ENCODE peak calls at places on chromosome 18, in six cellular contexts. One of them, this sample, is unnamed.

GRCh38 chr18:54222922-54223567 is 1.4 kb downstream of the MBD2 start:
- DNase-seq in PC-9: no peak
- DNase-seq in left ventricle myocardium inferior: no peak
- DNase-seq in Caco-2: no peak
- DNase-seq in CD8-positive, alpha-beta T cell: peak; percentile 53
- DNase-seq in adrenal gland: no peak
- DNase-seq in this sample: peak; percentile 33

GRCh38 chr18:21741511-21742322 is 1.1 kb downstream of the MIB1 start:
- DNase-seq in PC-9: no peak
- DNase-seq in left ventricle myocardium inferior: peak; percentile 37
- DNase-seq in Caco-2: no peak
- DNase-seq in CD8-positive, alpha-beta T cell: peak; percentile 33
- DNase-seq in adrenal gland: peak; percentile 19
- DNase-seq in this sample: peak; percentile 25

GRCh38 chr18:49751427-49752094 is 61.8 kb downstream of the ACAA2 start:
- DNase-seq in PC-9: no peak
- DNase-seq in left ventricle myocardium inferior: no peak
- DNase-seq in Caco-2: no peak
- DNase-seq in CD8-positive, alpha-beta T cell: no peak
- DNase-seq in adrenal gland: no peak
- DNase-seq in this sample: no peak

GRCh38 chr18:2971741-2972552 is 41.0 kb downstream of the LPIN2 start:
- DNase-seq in PC-9: no peak
- DNase-seq in left ventricle myocardium inferior: peak; percentile 34
- DNase-seq in Caco-2: no peak
- DNase-seq in CD8-positive, alpha-beta T cell: peak; percentile 64
- DNase-seq in adrenal gland: peak; percentile 60
- DNase-seq in this sample: no peak

GRCh38 chr18:45879681-45880655 is 54.5 kb downstream of the SIGLEC15 start:
- DNase-seq in PC-9: no peak
- DNase-seq in left ventricle myocardium inferior: peak; percentile 60
- DNase-seq in Caco-2: peak; percentile 36
- DNase-seq in CD8-positive, alpha-beta T cell: peak; percentile 78
- DNase-seq in adrenal gland: peak; percentile 64
- DNase-seq in this sample: peak; percentile 65

GRCh38 chr18:73790582-73790981 is 357.1 kb downstream of the FBXO15 start:
- DNase-seq in PC-9: no peak
- DNase-seq in left ventricle myocardium inferior: no peak
- DNase-seq in Caco-2: no peak
- DNase-seq in CD8-positive, alpha-beta T cell: no peak
- DNase-seq in adrenal gland: no peak
- DNase-seq in this sample: no peak

GRCh38 chr18:23250893-23251656 is 115.8 kb downstream of the CABLES1 start:
- DNase-seq in PC-9: no peak
- DNase-seq in left ventricle myocardium inferior: peak; percentile 28
- DNase-seq in Caco-2: no peak
- DNase-seq in CD8-positive, alpha-beta T cell: no peak
- DNase-seq in adrenal gland: peak; percentile 62
- DNase-seq in this sample: no peak

GRCh38 chr18:78494686-78495085 is 484.9 kb upstream of the SALL3 start:
- DNase-seq in PC-9: no peak
- DNase-seq in left ventricle myocardium inferior: no peak
- DNase-seq in Caco-2: no peak
- DNase-seq in CD8-positive, alpha-beta T cell: no peak
- DNase-seq in adrenal gland: no peak
- DNase-seq in this sample: no peak

GRCh38 chr18:56475250-56475649 is 163.1 kb downstream of the TXNL1 start:
- DNase-seq in PC-9: no peak
- DNase-seq in left ventricle myocardium inferior: no peak
- DNase-seq in Caco-2: no peak
- DNase-seq in CD8-positive, alpha-beta T cell: no peak
- DNase-seq in adrenal gland: no peak
- DNase-seq in this sample: no peak

GRCh38 chr18:70417847-70418246 is 129.0 kb downstream of the SOCS6 start:
- DNase-seq in PC-9: no peak
- DNase-seq in left ventricle myocardium inferior: no peak
- DNase-seq in Caco-2: no peak
- DNase-seq in CD8-positive, alpha-beta T cell: no peak
- DNase-seq in adrenal gland: no peak
- DNase-seq in this sample: no peak

GRCh38 chr18:33010149-33010548 is 237.3 kb upstream of the KLHL14 start:
- DNase-seq in PC-9: no peak
- DNase-seq in left ventricle myocardium inferior: no peak
- DNase-seq in Caco-2: no peak
- DNase-seq in CD8-positive, alpha-beta T cell: no peak
- DNase-seq in adrenal gland: no peak
- DNase-seq in this sample: no peak

GRCh38 chr18:9831046-9831722 is 54.6 kb upstream of the TXNDC2 start:
- DNase-seq in PC-9: no peak
- DNase-seq in left ventricle myocardium inferior: no peak
- DNase-seq in Caco-2: no peak
- DNase-seq in CD8-positive, alpha-beta T cell: no peak
- DNase-seq in adrenal gland: no peak
- DNase-seq in this sample: no peak

GRCh38 chr18:9826666-9827065 is 59.1 kb upstream of the TXNDC2 start:
- DNase-seq in PC-9: no peak
- DNase-seq in left ventricle myocardium inferior: no peak
- DNase-seq in Caco-2: no peak
- DNase-seq in CD8-positive, alpha-beta T cell: no peak
- DNase-seq in adrenal gland: no peak
- DNase-seq in this sample: no peak

GRCh38 chr18:9827211-9827855 is 58.4 kb upstream of the TXNDC2 start:
- DNase-seq in PC-9: no peak
- DNase-seq in left ventricle myocardium inferior: no peak
- DNase-seq in Caco-2: no peak
- DNase-seq in CD8-positive, alpha-beta T cell: no peak
- DNase-seq in adrenal gland: no peak
- DNase-seq in this sample: no peak

GRCh38 chr18:9827856-9828793 is 57.6 kb upstream of the TXNDC2 start:
- DNase-seq in PC-9: peak; percentile 97
- DNase-seq in left ventricle myocardium inferior: peak; percentile 28
- DNase-seq in Caco-2: no peak
- DNase-seq in CD8-positive, alpha-beta T cell: no peak
- DNase-seq in adrenal gland: peak; percentile 82
- DNase-seq in this sample: no peak

DNA sequence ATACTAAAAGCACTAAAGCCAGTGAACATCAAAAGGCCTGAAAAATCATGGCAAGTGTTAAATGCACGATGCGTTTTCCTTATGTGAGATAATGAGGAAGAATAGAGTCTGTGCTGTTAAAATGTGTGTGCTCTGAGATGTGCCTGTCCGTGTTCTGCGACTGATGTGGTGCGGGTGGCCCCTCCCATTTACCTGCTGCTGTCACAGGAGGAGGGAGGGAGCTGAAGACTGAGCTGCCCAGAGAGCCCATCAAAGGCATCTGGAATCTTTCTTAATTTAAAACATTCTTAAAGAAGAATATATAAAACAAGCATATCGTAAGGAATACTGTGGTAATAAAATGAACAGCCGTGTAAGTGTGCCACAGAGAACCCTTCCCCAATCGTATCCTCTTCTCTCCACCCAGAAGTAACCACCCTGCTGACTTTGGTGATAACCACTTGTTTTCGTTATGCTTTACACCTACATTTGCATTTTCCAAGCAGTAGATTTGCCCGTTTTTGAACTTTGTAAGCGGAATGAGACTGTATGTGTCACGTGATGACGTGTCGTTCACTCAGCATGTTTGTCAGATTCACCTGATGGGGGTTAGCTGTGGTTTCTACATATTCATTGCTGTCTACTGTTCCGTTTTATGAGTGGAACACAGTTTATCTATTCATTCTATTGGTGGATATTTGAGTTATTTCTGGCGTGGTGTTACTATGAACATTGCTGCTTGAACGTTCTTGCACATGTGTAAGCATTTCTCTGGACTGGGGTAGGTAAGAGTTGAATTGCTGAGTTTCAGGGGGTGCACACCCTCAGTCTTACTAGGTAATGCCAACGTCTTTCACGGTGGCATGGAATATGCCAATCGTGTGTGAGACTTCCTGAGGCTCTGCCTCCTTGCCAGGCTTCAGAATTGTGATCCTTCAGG is 56.7 kb upstream of the TXNDC2 start:
- DNase-seq in PC-9: no peak
- DNase-seq in left ventricle myocardium inferior: no peak
- DNase-seq in Caco-2: no peak
- DNase-seq in CD8-positive, alpha-beta T cell: no peak
- DNase-seq in adrenal gland: no peak
- DNase-seq in this sample: no peak
- H3K4me3 ChIP-seq in PC-9: no peak overlapping the region
- H3K4me3 ChIP-seq in left ventricle myocardium inferior: no peak overlapping the region
- H3K4me3 ChIP-seq in Caco-2: no peak overlapping the region
- H3K4me3 ChIP-seq in CD8-positive, alpha-beta T cell: no peak overlapping the region
- H3K4me3 ChIP-seq in adrenal gland: no peak overlapping the region
- H3K4me3 ChIP-seq in this sample: no peak overlapping the region

GRCh38 chr18:62522178-62522509 is 681 bp upstream of the ZCCHC2 start:
- DNase-seq in PC-9: no peak
- DNase-seq in left ventricle myocardium inferior: no peak
- DNase-seq in Caco-2: no peak
- DNase-seq in CD8-positive, alpha-beta T cell: no peak
- DNase-seq in adrenal gland: no peak
- DNase-seq in this sample: no peak
- TF ChIP-seq CTCF in PC-9: no peak
- TF ChIP-seq CTCF in left ventricle myocardium inferior: no peak
- TF ChIP-seq CTCF in Caco-2: no peak
- TF ChIP-seq CTCF in CD8-positive, alpha-beta T cell: no peak
- TF ChIP-seq CTCF in adrenal gland: no peak
- TF ChIP-seq CTCF in this sample: no peak

GRCh38 chr18:7117390-7118355 is at the start of gene LAMA1:
- DNase-seq in PC-9: no peak
- DNase-seq in left ventricle myocardium inferior: no peak
- DNase-seq in Caco-2: no peak
- DNase-seq in CD8-positive, alpha-beta T cell: no peak
- DNase-seq in adrenal gland: no peak
- DNase-seq in this sample: peak; percentile 14

GRCh38 chr18:7116832-7117389 is 686 bp downstream of the LAMA1 start:
- DNase-seq in PC-9: no peak
- DNase-seq in left ventricle myocardium inferior: no peak
- DNase-seq in Caco-2: no peak
- DNase-seq in CD8-positive, alpha-beta T cell: no peak
- DNase-seq in adrenal gland: no peak
- DNase-seq in this sample: no peak

GRCh38 chr18:7111134-7111533 is 6.5 kb downstream of the LAMA1 start:
- DNase-seq in PC-9: no peak
- DNase-seq in left ventricle myocardium inferior: no peak
- DNase-seq in Caco-2: no peak
- DNase-seq in CD8-positive, alpha-beta T cell: no peak
- DNase-seq in adrenal gland: no peak
- DNase-seq in this sample: no peak

DNA sequence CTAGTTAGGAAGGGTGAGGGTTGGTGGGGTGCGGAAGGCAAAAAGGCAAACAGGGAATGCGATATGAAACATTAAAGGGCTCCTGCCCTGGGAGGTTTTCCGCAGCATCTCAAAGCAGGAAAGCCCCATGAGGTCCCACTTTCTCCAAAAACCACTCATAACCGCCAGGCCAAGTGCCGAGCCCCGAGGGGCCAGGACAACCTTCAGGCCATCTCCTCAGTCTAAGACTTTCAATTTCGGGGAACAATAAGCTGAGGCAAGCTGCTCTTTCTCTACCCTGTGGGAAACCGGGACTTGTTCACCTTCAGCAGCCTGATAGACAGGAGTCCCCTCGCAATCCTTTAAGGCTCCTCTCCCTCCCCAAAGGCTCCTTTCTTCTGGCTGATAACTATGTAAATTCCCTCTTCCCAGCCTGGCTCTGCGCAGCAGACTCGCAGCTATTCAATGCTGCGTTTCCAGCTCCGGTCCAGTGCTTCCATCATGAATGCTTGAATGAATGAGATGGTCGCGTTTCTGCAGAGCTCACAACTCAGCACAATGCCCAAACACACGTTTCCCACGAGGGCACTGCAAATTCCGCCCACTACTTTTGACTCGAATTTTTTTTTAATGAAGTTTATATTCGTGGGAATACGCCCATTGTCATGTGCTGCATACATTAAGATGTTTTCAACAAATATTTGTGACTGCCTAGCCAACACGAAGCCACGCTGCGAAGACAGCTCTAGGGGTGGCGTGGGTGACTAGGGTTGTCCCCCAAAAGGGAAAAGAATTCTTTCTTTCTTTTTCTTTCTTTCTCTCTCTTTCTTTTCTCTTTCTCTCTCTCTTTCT is 1.4 kb downstream of the LAMA1 start:
- DNase-seq in PC-9: no peak
- DNase-seq in left ventricle myocardium inferior: no peak
- DNase-seq in Caco-2: no peak
- DNase-seq in CD8-positive, alpha-beta T cell: no peak
- DNase-seq in adrenal gland: no peak
- DNase-seq in this sample: no peak
- H3K4me3 ChIP-seq in PC-9: no peak overlapping the region
- H3K4me3 ChIP-seq in left ventricle myocardium inferior: peak overlapping the region; percentile 64
- H3K4me3 ChIP-seq in Caco-2: no peak overlapping the region
- H3K4me3 ChIP-seq in CD8-positive, alpha-beta T cell: no peak overlapping the region
- H3K4me3 ChIP-seq in adrenal gland: peak overlapping the region; percentile 43
- H3K4me3 ChIP-seq in this sample: peak overlapping the region; percentile 17

GRCh38 chr18:55269632-55270031 is 310.4 kb upstream of the CCDC68 start:
- DNase-seq in PC-9: no peak
- DNase-seq in left ventricle myocardium inferior: no peak
- DNase-seq in Caco-2: no peak
- DNase-seq in CD8-positive, alpha-beta T cell: no peak
- DNase-seq in adrenal gland: no peak
- DNase-seq in this sample: no peak

GRCh38 chr18:55272510-55273243 is 313.4 kb upstream of the CCDC68 start:
- DNase-seq in PC-9: no peak
- DNase-seq in left ventricle myocardium inferior: no peak
- DNase-seq in Caco-2: no peak
- DNase-seq in CD8-positive, alpha-beta T cell: no peak
- DNase-seq in adrenal gland: no peak
- DNase-seq in this sample: no peak

GRCh38 chr18:55280515-55280914 is 307.5 kb downstream of the TCF4 start:
- DNase-seq in PC-9: no peak
- DNase-seq in left ventricle myocardium inferior: no peak
- DNase-seq in Caco-2: no peak
- DNase-seq in CD8-positive, alpha-beta T cell: no peak
- DNase-seq in adrenal gland: no peak
- DNase-seq in this sample: no peak

DNA sequence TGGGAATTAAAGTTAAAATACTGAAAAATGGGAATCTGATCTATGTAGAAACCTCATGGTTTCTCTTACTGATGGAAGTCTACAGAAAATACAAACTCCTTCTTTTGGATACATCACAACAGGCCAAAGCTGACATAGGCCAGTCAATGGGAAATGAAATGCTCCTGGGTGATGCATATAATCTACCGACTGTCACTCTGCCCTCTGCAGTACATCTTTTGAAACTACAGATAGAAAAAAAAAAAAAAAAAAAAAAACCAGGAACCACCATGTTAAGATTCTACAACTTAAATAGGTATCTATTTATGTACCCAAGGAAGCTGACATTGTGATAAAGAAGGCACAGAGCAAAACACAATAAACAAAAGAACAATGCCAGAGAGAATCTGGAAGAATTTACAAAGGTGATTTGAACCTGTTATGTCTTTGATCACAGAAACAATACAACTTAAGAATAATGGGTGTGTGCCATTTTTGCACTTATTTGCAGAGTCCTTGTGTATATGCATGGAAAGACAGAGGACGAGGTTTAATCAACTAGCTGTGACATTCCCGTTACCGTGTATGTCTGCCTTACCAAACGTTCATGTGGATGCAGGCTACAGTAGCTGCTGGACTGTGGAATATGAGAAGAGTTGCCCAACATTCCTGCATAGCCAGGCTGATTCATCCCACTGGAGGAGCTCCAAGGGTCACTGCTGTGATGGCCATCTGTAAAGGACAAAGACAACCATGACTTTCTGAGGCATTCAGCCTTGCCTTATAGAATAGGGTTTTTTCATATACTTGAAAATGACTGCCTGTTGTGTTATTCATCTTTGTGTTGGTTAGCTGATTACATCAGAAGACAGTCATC is 312.7 kb downstream of the TCF4 start:
- DNase-seq in PC-9: peak; percentile 63
- DNase-seq in left ventricle myocardium inferior: peak; percentile 18
- DNase-seq in Caco-2: peak; percentile 37
- DNase-seq in CD8-positive, alpha-beta T cell: no peak
- DNase-seq in adrenal gland: peak; percentile 88
- DNase-seq in this sample: no peak
- TF ChIP-seq CTCF in PC-9: peak; percentile 26
- TF ChIP-seq CTCF in left ventricle myocardium inferior: peak; percentile 20
- TF ChIP-seq CTCF in Caco-2: no peak
- TF ChIP-seq CTCF in CD8-positive, alpha-beta T cell: no peak
- TF ChIP-seq CTCF in adrenal gland: peak; percentile 48
- TF ChIP-seq CTCF in this sample: no peak